ENCODE peak calls at places on chromosome 2, in seven cellular contexts. X is PC-9, P is A549, I is right cardiac atrium, J is cardiac muscle cell, B is IMR-90, V is left ventricle myocardium inferior. H is an unnamed sample. For H3K4me1, the result is how much of the 10 kb centered on the place peaks cover.

GRCh38 chr2:133434962-133435668 is 133.1 kb downstream of the NCKAP5 start:
- DNase-seq in X (no peak), P (peak), I (peak), J (no peak), B (peak), V (peak), H (no peak)

GRCh38 chr2:114699423-114699944 is 257.0 kb downstream of the DPP10 start:
- DNase-seq in X (no peak), P (no peak), I (no peak), J (no peak), B (no peak), V (no peak), H (no peak)

GRCh38 chr2:46827274-46827930 is 88.2 kb downstream of the MCFD2 start:
- DNase-seq in X (no peak), P (no peak), I (no peak), J (no peak), B (peak), V (no peak), H (peak)

GRCh38 chr2:235611337-235611736 is 117.5 kb downstream of the AGAP1 start:
- DNase-seq in X (no peak), P (no peak), I (no peak), J (no peak), B (no peak), V (no peak), H (no peak)

GRCh38 chr2:239121600-239122012 is 273.7 kb downstream of the TWIST2 start:
- DNase-seq in X (no peak), P (no peak), I (peak), J (no peak), B (no peak), V (no peak), H (no peak)

GRCh38 chr2:134119117-134119671 is 134.7 kb upstream of the MGAT5 start:
- DNase-seq in X (no peak), P (no peak), I (no peak), J (no peak), B (no peak), V (no peak), H (no peak)

GRCh38 chr2:31049913-31050588 is 88.2 kb downstream of the GALNT14 start:
- DNase-seq in X (no peak), P (no peak), I (no peak), J (no peak), B (no peak), V (no peak), H (no peak)

GRCh38 chr2:182666674-182667320 is 49.3 kb upstream of the DNAJC10 start:
- DNase-seq in X (no peak), P (peak), I (no peak), J (peak), B (peak), V (no peak), H (no peak)

GRCh38 chr2:11984556-11985158 is 238.2 kb downstream of the LPIN1 start:
- DNase-seq in X (no peak), P (no peak), I (no peak), J (no peak), B (no peak), V (no peak), H (no peak)

GRCh38 chr2:212649646-212650045 is 111.0 kb upstream of the ERBB4 start:
- DNase-seq in X (no peak), P (no peak), I (no peak), J (no peak), B (no peak), V (no peak), H (no peak)

GRCh38 chr2:219125225-219125885 is 35.3 kb downstream of the NHEJ1 start:
- DNase-seq in X (peak), P (peak), I (peak), J (no peak), B (peak), V (peak), H (no peak)
- H3K4me1 ChIP-seq in X (under half), P (under half), I (under half), J (under half), B (under half), V (under half), H (under half)

DNA sequence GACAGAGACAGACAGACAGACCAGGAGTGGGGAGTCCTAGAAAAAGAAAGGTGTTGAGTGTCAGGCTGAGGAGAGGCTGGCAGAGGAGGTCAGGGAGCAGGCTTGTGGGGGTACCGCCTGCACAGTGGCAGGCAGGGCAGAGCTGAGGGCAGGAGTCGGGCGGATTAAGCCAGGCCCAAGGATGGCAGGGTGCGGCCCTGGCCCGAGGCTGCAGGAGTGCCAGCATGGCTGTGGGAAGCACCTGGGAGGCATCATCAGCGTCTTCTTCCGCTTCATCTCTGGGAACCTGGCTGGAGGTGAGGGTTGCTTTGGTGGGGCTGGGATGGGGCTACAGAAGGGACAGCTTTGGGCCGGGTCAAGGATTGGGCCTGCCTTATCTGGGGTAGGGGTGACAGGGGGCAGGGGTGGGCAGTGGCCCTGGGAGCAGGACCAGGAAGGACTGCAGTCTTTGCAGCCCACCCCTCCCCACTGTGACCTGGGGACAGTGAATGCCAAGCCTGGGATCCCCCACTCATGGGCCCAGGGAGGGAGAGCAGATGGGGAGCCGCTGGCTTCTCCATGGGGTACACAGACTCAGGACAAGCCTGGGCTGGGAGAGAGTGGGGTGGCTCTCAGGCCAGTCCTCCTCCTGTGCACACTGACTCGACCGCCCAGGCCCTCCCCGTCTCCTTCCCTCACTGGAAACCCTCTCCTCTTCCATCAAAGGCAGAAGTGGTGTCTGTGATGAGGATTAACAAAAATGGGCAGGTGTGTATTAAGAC is 20.7 kb downstream of the KCNIP3 start:
- DNase-seq in X (no peak), P (no peak), I (no peak), J (no peak), B (no peak), V (no peak), H (no peak)
- H3K27ac ChIP-seq in X (peak), P (no peak), I (no peak), J (no peak), B (no peak), V (no peak), H (no peak)

GRCh38 chr2:224948005-224948404 is 94.3 kb downstream of the DOCK10 start:
- DNase-seq in X (no peak), P (no peak), I (no peak), J (no peak), B (no peak), V (no peak), H (no peak)

GRCh38 chr2:224948859-224949258 is 93.4 kb downstream of the DOCK10 start:
- DNase-seq in X (no peak), P (no peak), I (no peak), J (no peak), B (peak), V (no peak), H (peak)

GRCh38 chr2:224945134-224945533 is 97.1 kb downstream of the DOCK10 start:
- DNase-seq in X (no peak), P (no peak), I (no peak), J (no peak), B (no peak), V (no peak), H (no peak)

GRCh38 chr2:224946911-224947310 is 95.4 kb downstream of the DOCK10 start:
- DNase-seq in X (no peak), P (no peak), I (no peak), J (no peak), B (peak), V (no peak), H (no peak)

DNA sequence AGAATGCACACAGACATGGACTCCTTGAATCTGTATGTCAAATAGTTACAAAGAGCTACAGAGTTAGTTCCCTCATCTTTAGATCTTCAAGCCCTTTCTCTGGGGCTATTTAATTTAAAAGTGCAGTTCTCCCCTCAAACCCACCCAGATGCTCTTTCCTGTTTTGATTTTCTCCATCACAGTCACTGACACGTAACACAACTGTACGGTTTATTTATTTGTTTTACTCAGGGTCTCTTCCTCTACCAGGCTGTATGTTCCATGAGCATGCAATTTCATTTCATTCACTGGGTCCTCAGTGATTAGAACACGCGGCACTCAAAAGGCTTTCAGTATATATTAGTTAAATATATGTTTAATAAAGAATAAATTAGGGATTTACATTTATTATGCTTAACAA is 94.7 kb downstream of the DOCK10 start:
- DNase-seq in X (no peak), P (no peak), I (no peak), J (no peak), B (peak), V (no peak), H (no peak)
- H3K4me1 ChIP-seq in X (under half), P (under half), I (under half), J (under half), B (under half), V (under half), H (half or more)

DNA sequence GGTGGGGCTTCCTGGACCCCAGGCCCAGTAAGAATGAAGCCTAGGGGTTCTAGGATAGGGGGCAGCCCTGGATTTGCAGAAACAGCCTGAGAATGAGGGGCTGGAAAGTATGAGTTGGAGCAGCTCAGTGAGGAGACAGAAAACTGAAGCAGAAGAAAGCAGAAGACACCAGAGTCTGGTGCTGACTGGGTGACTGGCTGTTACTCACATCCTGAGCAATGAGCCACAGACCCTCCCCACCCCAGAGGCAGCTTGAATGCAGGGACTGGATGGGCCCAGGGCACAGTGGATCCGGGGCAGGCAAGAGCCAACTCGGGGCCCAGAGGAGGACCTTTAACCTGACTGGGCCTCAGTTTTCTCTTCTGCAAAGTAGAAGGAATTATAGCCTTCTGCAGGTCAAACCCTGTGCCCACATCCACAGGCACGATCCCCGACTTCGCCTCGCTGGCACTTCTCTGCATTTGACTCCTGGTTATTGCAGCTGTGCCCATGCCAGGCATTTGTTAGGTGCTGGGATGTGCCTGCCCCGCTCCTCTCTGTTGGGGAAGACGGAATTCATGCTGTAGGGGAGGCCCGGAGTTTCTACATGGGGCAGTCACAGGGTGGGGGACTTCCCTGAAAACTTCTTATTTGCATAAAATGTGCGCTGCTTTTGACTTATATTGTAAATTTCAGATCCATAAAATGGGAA is 8.5 kb downstream of the STEAP3 start:
- DNase-seq in X (no peak), P (no peak), I (no peak), J (no peak), B (peak), V (no peak), H (no peak)
- H3K27ac ChIP-seq in X (no peak), P (peak), I (no peak), J (no peak), B (peak), V (no peak), H (no peak)

GRCh38 chr2:121994238-121995206 is 239.1 kb downstream of the TSN start:
- DNase-seq in X (no peak), P (no peak), I (no peak), J (no peak), B (no peak), V (no peak), H (no peak)

GRCh38 chr2:122000556-122001340 is 245.3 kb downstream of the TSN start:
- DNase-seq in X (no peak), P (no peak), I (no peak), J (no peak), B (no peak), V (no peak), H (no peak)

GRCh38 chr2:122003196-122003595 is 247.7 kb downstream of the TSN start:
- DNase-seq in X (no peak), P (no peak), I (no peak), J (no peak), B (no peak), V (no peak), H (no peak)

GRCh38 chr2:122001441-122001874 is 246.0 kb downstream of the TSN start:
- DNase-seq in X (no peak), P (no peak), I (no peak), J (no peak), B (no peak), V (no peak), H (no peak)

GRCh38 chr2:121999273-121999672 is 243.8 kb downstream of the TSN start:
- DNase-seq in X (no peak), P (no peak), I (no peak), J (no peak), B (peak), V (no peak), H (no peak)
- H3K4me1 ChIP-seq in X (under half), P (under half), I (under half), J (under half), B (under half), V (under half), H (under half)